ENCODE peak calls at places on chromosomes 4 and X, in five cellular contexts. R is CD8-positive, alpha-beta memory T cell; X is RWPE1; M is CD4-positive, alpha-beta T cell; N is H9. Y is an unnamed sample.

GRCh38 chrX:132810488-132810887 is 147.9 kb downstream of the HS6ST2 start:
- DNase-seq in R (no peak), X (no peak), M (no peak), N (no peak), Y (no peak)

GRCh38 chr4:7165874-7166201 is 26.5 kb upstream of the SORCS2 start:
- DNase-seq in R (no peak), X (no peak), M (no peak), N (no peak), Y (no peak)

GRCh38 chr4:38281416-38282071 is 321.3 kb downstream of the PTTG2 start:
- DNase-seq in R (no peak), X (peak), M (no peak), N (no peak), Y (no peak)

GRCh38 chr4:110904435-110905050 is 281.7 kb upstream of the PITX2 start:
- DNase-seq in R (no peak), X (no peak), M (no peak), N (no peak), Y (no peak)

GRCh38 chrX:9349572-9350259 is 115.1 kb upstream of the TBL1X start:
- DNase-seq in R (no peak), X (peak), M (no peak), N (no peak), Y (peak)

GRCh38 chr4:184648220-184649025 is 824 bp downstream of the CASP3 start:
- DNase-seq in R (peak), X (peak), M (peak), N (peak), Y (peak)

GRCh38 chrX:121308276-121308805 is 260.9 kb downstream of the GLUD2 start:
- DNase-seq in R (peak), X (peak), M (no peak), N (peak), Y (peak)

GRCh38 chrX:103540145-103540544 is 20.9 kb upstream of the RAB40A start:
- DNase-seq in R (no peak), X (no peak), M (no peak), N (no peak), Y (no peak)

GRCh38 chr4:153763404-153763803 is 3.6 kb upstream of the RNF175 start:
- DNase-seq in R (no peak), X (peak), M (no peak), N (no peak), Y (no peak)

GRCh38 chr4:166622425-166622977 is 611.8 kb downstream of the SPOCK3 start:
- DNase-seq in R (no peak), X (no peak), M (no peak), N (no peak), Y (no peak)

GRCh38 chr4:95910749-95911148 is 70.9 kb downstream of the PDHA2 start:
- DNase-seq in R (no peak), X (no peak), M (no peak), N (peak), Y (no peak)
- H3K27ac ChIP-seq in R (no peak), X (no peak), M (no peak), N (no peak), Y (no peak)

GRCh38 chr4:119597377-119597776 is 31.2 kb downstream of the PDE5A start:
- DNase-seq in R (no peak), X (no peak), M (no peak), N (no peak), Y (no peak)
- H3K27ac ChIP-seq in R (no peak), X (no peak), M (no peak), N (no peak), Y (no peak)

DNA sequence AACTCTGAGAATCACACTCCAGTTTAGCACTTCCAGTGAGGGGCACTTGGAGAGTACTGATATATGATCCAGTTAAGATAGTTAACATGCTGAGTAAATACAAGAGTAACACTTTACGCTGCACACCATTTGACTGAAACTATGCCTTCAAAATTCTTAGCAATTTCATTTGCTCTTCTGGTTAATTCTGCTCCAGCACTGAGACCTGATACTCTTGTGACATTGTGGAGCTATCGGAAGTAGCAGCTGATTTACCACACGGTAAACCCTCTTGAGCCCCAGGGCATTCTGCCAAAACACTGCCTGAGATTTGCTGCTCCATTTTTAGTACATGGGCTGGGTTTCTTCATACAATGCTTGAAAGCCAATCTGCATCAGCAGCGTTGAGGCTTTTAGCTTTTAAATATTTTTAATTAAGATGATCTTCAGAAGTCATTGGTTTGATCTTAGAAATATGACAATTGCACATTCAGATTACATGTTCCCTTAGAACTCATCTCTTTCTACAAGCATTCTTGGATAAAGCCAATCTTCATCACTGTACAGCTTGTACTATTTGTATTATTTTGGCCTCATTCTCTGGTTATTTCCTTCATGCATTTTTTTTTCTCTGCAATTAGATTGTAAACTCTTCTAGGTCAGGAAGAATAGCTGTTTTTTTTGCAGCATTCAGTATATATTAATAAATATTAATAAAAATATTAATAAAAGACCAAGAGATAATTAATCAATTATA is 67.8 kb upstream of the ETNPPL start:
- DNase-seq in R (no peak), X (no peak), M (no peak), N (no peak), Y (no peak)
- H3K27ac ChIP-seq in R (no peak), X (no peak), M (no peak), N (no peak), Y (no peak)

DNA sequence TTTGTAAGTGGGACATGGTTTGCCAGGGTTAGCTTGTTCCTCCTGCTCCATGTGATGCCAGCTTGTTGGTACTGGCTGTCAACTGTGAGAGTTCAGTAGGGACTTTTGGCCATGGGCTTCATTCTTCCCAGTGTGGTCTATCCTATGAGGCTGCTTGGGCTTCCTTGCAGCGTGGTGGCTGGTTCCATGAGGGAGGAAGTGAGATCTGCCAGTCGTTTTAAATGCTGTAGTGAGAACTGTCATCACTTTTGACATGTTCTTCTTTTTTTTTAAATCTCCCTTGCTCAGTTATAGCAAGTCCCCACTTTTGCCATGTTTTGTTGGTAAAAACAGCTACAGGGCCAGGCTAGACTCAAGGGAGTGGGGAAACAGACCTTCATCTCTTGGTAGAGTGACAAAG is 15.9 kb downstream of the NSD2 start:
- DNase-seq in R (no peak), X (no peak), M (no peak), N (no peak), Y (no peak)
- H3K27ac ChIP-seq in R (no peak), X (no peak), M (no peak), N (no peak), Y (no peak)

GRCh38 chr4:2041234-2042130 is 17.6 kb upstream of the NAT8L start:
- DNase-seq in R (peak), X (peak), M (peak), N (peak), Y (peak)

GRCh38 chr4:2042207-2042946 is 16.8 kb upstream of the NAT8L start:
- DNase-seq in R (peak), X (no peak), M (peak), N (peak), Y (peak)

GRCh38 chr4:2044119-2044485 is 15.0 kb upstream of the NAT8L start:
- DNase-seq in R (no peak), X (no peak), M (peak), N (no peak), Y (no peak)

GRCh38 chr4:2043396-2044118 is 15.6 kb upstream of the NAT8L start:
- DNase-seq in R (no peak), X (no peak), M (peak), N (no peak), Y (no peak)

DNA sequence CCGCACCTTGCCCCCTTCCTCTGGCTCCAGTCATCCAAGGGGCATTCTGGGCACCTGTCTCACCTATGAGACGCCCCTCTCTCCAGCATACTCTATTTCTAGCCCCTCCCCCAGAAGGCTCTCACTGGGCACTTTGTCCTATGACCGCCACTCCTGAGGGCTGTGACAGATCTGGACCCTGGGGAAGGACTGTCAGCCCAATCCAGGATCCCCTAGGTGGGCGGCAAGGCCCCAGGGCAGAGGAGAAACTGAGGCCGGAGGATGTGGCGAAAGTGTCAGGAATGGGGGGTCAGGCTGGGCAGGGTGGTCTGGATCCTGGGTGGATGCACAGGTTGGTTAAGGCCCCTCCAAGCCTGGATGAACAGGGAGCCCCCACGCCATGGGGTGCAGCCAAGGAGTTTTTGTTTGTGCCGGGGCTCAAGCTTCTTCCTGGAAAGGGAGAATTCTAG is 16.2 kb upstream of the NAT8L start:
- DNase-seq in R (no peak), X (no peak), M (no peak), N (no peak), Y (no peak)
- H3K27ac ChIP-seq in R (no peak), X (no peak), M (no peak), N (no peak), Y (peak)

GRCh38 chr4:85733798-85734197 is 258.8 kb downstream of the ARHGAP24 start:
- DNase-seq in R (no peak), X (no peak), M (no peak), N (no peak), Y (no peak)
- H3K27ac ChIP-seq in R (no peak), X (no peak), M (no peak), N (no peak), Y (peak)

GRCh38 chr4:113695328-113696169 is 66.0 kb downstream of the CAMK2D start:
- DNase-seq in R (no peak), X (no peak), M (no peak), N (no peak), Y (no peak)

GRCh38 chr4:113689394-113689793 is 72.1 kb downstream of the CAMK2D start:
- DNase-seq in R (no peak), X (no peak), M (no peak), N (no peak), Y (no peak)

GRCh38 chr4:113693993-113694392 is 67.5 kb downstream of the CAMK2D start:
- DNase-seq in R (no peak), X (no peak), M (no peak), N (no peak), Y (no peak)

GRCh38 chr4:113691676-113692075 is 69.9 kb downstream of the CAMK2D start:
- DNase-seq in R (no peak), X (no peak), M (no peak), N (no peak), Y (no peak)

DNA sequence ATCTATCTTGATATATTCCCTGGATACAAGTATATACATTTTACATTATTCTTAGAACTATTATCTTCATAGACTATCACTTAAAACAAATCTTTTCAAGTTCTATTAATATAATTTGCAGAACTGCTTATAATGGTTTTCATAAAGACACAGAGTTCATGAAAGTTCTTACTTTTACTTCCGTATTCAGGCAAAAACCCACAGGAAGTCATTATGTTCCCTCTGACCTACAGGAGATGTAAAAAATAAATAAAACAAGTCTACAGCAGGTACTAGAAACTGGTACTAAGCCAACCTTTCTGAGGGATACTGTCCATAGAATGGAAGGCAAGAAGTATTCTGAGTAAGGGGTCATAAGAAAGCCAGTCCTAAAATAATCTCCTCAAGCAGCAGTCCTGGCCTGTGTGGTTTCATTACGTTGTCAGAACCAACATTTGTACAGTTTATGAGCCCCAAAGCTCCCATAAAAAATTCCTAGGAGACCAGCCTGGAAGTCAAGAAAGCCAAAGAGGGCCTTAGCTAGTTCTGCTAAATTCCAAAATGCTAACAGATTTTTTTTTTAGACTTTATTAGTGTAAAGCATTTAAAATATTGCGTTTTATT is 68.6 kb downstream of the CAMK2D start:
- DNase-seq in R (no peak), X (no peak), M (no peak), N (no peak), Y (no peak)
- H3K27ac ChIP-seq in R (no peak), X (no peak), M (no peak), N (no peak), Y (no peak)

GRCh38 chr4:169250796-169251195 is 20.0 kb downstream of the SH3RF1 start:
- DNase-seq in R (no peak), X (no peak), M (no peak), N (no peak), Y (no peak)

GRCh38 chr4:169253904-169254303 is 16.9 kb downstream of the SH3RF1 start:
- DNase-seq in R (no peak), X (no peak), M (no peak), N (no peak), Y (no peak)

GRCh38 chr4:169251291-169252235 is 19.2 kb downstream of the SH3RF1 start:
- DNase-seq in R (no peak), X (peak), M (no peak), N (peak), Y (no peak)

GRCh38 chr4:169253087-169253675 is 17.6 kb downstream of the SH3RF1 start:
- DNase-seq in R (no peak), X (no peak), M (no peak), N (no peak), Y (no peak)

GRCh38 chr4:169252339-169253086 is 18.2 kb downstream of the SH3RF1 start:
- DNase-seq in R (no peak), X (no peak), M (no peak), N (no peak), Y (no peak)
- H3K27ac ChIP-seq in R (no peak), X (no peak), M (no peak), N (no peak), Y (no peak)